ENCODE peak calls at places on chromosomes 2 and 18, in nine cellular contexts. I, Y, E, A, G, X, P, Q and J are unnamed samples.

GRCh38 chr2:202950592-202950991 is 38.5 kb downstream of the CARF start:
- DNase-seq in A (no peak), X (no peak), E (no peak), Y (no peak), G (no peak), P (no peak), Q (no peak), I (no peak), J (no peak)

GRCh38 chr2:240955306-240956101 is 42.9 kb upstream of the SNED1 start:
- DNase-seq in E (no peak), Q (no peak), A (no peak), G (no peak), Y (no peak), X (no peak), P (no peak), I (no peak), J (no peak)

GRCh38 chr2:196131384-196131861 is 40.0 kb downstream of the STK17B start:
- DNase-seq in I (no peak), A (peak), Y (peak), E (no peak), P (peak), X (no peak), G (no peak), Q (peak), J (no peak)

GRCh38 chr2:214126135-214126534 is 284.7 kb upstream of the VWC2L start:
- DNase-seq in Q (peak), A (no peak), E (peak), Y (no peak), X (no peak), I (no peak), P (no peak), G (no peak), J (peak)

GRCh38 chr2:236783417-236784020 is 213.9 kb downstream of the ACKR3 start:
- DNase-seq in A (no peak), P (no peak), Q (no peak), Y (no peak), G (no peak), I (no peak), X (no peak), E (no peak), J (no peak)

GRCh38 chr2:229133155-229133772 is 137.8 kb downstream of the PID1 start:
- DNase-seq in I (peak), Y (no peak), Q (peak), G (peak), P (peak), E (peak), X (no peak), A (no peak), J (peak)

GRCh38 chr2:79569048-79569447 is 56.2 kb downstream of the CTNNA2 start:
- DNase-seq in X (no peak), A (no peak), E (no peak), I (no peak), Y (no peak), G (no peak), P (no peak), Q (no peak), J (no peak)

GRCh38 chr2:26454561-26455001 is 23.3 kb downstream of the OTOF start:
- DNase-seq in E (no peak), P (no peak), Y (no peak), A (no peak), Q (no peak), G (no peak), I (no peak), X (no peak), J (no peak)

GRCh38 chr2:159125858-159126257 is 157.4 kb downstream of the TANC1 start:
- DNase-seq in I (no peak), E (no peak), P (no peak), Y (no peak), X (no peak), G (no peak), Q (no peak), A (no peak), J (no peak)

GRCh38 chr2:86372641-86373502 is 35.4 kb upstream of the REEP1 start:
- DNase-seq in X (no peak), Q (peak), G (peak), A (no peak), E (peak), I (no peak), P (peak), Y (peak), J (peak)

GRCh38 chr2:25844089-25844488 is 34.2 kb downstream of the ASXL2 start:
- DNase-seq in X (no peak), Q (peak), P (no peak), Y (no peak), A (no peak), G (no peak), E (no peak), I (no peak), J (no peak)

GRCh38 chr2:119389615-119390306 is 23.0 kb downstream of the DBI start:
- DNase-seq in X (no peak), E (no peak), Q (peak), G (no peak), P (no peak), Y (no peak), A (no peak), I (no peak), J (no peak)

GRCh38 chr2:127625146-127625943 is 20.6 kb upstream of the GPR17 start:
- DNase-seq in Q (no peak), G (no peak), P (no peak), X (no peak), E (no peak), Y (no peak), A (no peak), I (no peak), J (no peak)

GRCh38 chr2:119174216-119174992 is 15.9 kb upstream of the C1QL2 start:
- DNase-seq in A (peak), X (peak), Q (no peak), P (peak), Y (peak), E (peak), I (no peak), G (no peak), J (no peak)

GRCh38 chr2:117359266-117359970 is 455.1 kb upstream of the DDX18 start:
- DNase-seq in P (no peak), Y (no peak), G (peak), E (no peak), X (no peak), I (no peak), Q (no peak), A (no peak), J (peak)

GRCh38 chr18:59228361-59228760 is 8.4 kb downstream of the GRP start:
- DNase-seq in X (no peak), A (no peak), P (peak), E (no peak), G (no peak), Y (no peak), I (no peak), Q (no peak), J (no peak)

GRCh38 chr2:102186676-102187190 is at the start of gene IL1RL2:
- DNase-seq in P (no peak), Q (no peak), X (no peak), G (no peak), I (peak), Y (no peak), A (no peak), E (peak), J (peak)

GRCh38 chr2:25043241-25043867 is 1.5 kb downstream of the EFR3B start:
- DNase-seq in Q (peak), G (no peak), I (peak), X (peak), P (peak), Y (peak), A (no peak), E (no peak), J (peak)

GRCh38 chr2:42025151-42025582 is 22.7 kb upstream of the PKDCC start:
- DNase-seq in G (no peak), P (peak), Y (no peak), Q (peak), I (no peak), X (no peak), E (no peak), A (no peak), J (no peak)

GRCh38 chr2:39875182-39875913 is 96.3 kb upstream of the THUMPD2 start:
- DNase-seq in X (no peak), P (peak), I (peak), A (no peak), Q (peak), Y (no peak), E (peak), G (peak), J (peak)

GRCh38 chr2:215713393-215713792 is 277.5 kb upstream of the FN1 start:
- DNase-seq in G (no peak), I (no peak), P (peak), Q (peak), A (no peak), E (no peak), Y (no peak), X (no peak), J (peak)

GRCh38 chr2:162063281-162063680 is 10.7 kb downstream of the DPP4 start:
- DNase-seq in A (no peak), Q (no peak), X (no peak), E (no peak), I (no peak), Y (no peak), G (no peak), P (no peak), J (no peak)

GRCh38 chr18:4510709-4511108 is 55.6 kb upstream of the DLGAP1 start:
- DNase-seq in Y (no peak), E (no peak), P (no peak), X (no peak), Q (no peak), I (peak), A (no peak), G (no peak), J (no peak)

GRCh38 chr2:210814626-210815025 is 258.2 kb downstream of the CPS1 start:
- DNase-seq in G (no peak), P (no peak), E (no peak), Q (no peak), I (no peak), X (no peak), A (no peak), Y (no peak), J (no peak)

GRCh38 chr18:54229660-54230059 is 5.2 kb upstream of the MBD2 start:
- DNase-seq in Y (no peak), X (no peak), G (no peak), Q (no peak), E (no peak), A (no peak), I (no peak), P (no peak), J (no peak)

GRCh38 chr2:36967236-36967876 is 1.0 kb upstream of the STRN start:
- DNase-seq in Y (no peak), X (no peak), P (no peak), Q (no peak), A (no peak), G (peak), E (no peak), I (no peak), J (no peak)

GRCh38 chr2:234863043-234863934 is 88.5 kb upstream of the SH3BP4 start:
- DNase-seq in G (peak), A (no peak), P (peak), Q (peak), I (peak), E (peak), Y (peak), X (no peak), J (peak)

GRCh38 chr2:126662623-126663022 is 6.7 kb downstream of the GYPC start:
- DNase-seq in A (no peak), G (no peak), X (no peak), Q (no peak), E (no peak), Y (no peak), P (no peak), I (no peak), J (no peak)

GRCh38 chr2:237154894-237155851 is 69.5 kb downstream of the COPS8 start:
- DNase-seq in G (no peak), A (no peak), Q (no peak), X (no peak), P (no peak), I (no peak), E (no peak), Y (no peak), J (no peak)

GRCh38 chr2:220296174-220296573 is 668.7 kb downstream of the SLC4A3 start:
- DNase-seq in X (no peak), P (no peak), G (no peak), Q (no peak), A (no peak), Y (no peak), E (no peak), I (no peak), J (peak)

GRCh38 chr2:45891719-45892118 is 240.2 kb downstream of the PRKCE start:
- DNase-seq in X (no peak), P (no peak), Q (no peak), A (no peak), E (no peak), Y (no peak), G (no peak), I (no peak), J (no peak)